ENCODE peak calls at places on chromosomes 12 and 14, in six cellular contexts. Q is Peyer's patch, C is thyroid gland, K is right lobe of liver, H is A549, X is heart left ventricle. N is an unnamed sample. For H3K4me1, the result is how much of the 10 kb centered on the place peaks cover.

GRCh38 chr14:32618991-32619390 is 289.9 kb downstream of the AKAP6 start:
- DNase-seq in Q (no peak), C (no peak), X (no peak), K (no peak), H (no peak), N (no peak)

GRCh38 chr14:102883028-102883953 is 39.2 kb upstream of the AMN start:
- DNase-seq in H (no peak), X (no peak), C (no peak), Q (no peak), K (no peak), N (no peak)

GRCh38 chr14:77641534-77642341 is 25.3 kb upstream of the SPTLC2 start:
- DNase-seq in H (no peak), C (peak), K (peak), Q (peak), X (peak), N (peak)

GRCh38 chr12:19967486-19967885 is 400.9 kb upstream of the PDE3A start:
- DNase-seq in C (peak), X (no peak), H (peak), K (no peak), Q (no peak), N (no peak)

GRCh38 chr14:71616013-71616412 is 316.2 kb upstream of the RGS6 start:
- DNase-seq in K (no peak), H (no peak), X (no peak), C (no peak), Q (no peak), N (no peak)

GRCh38 chr12:80498059-80498728 is 54.2 kb downstream of the PTPRQ start:
- DNase-seq in Q (no peak), X (no peak), K (no peak), C (no peak), H (no peak), N (no peak)

GRCh38 chr14:60151715-60152114 is 13.5 kb downstream of the DHRS7 start:
- DNase-seq in X (peak), K (peak), Q (peak), H (peak), C (peak), N (peak)

GRCh38 chr12:97758102-97758501 is 295.5 kb downstream of the RMST start:
- DNase-seq in X (no peak), Q (no peak), H (no peak), K (no peak), C (peak), N (no peak)

GRCh38 chr14:100305446-100306255 is 593 bp downstream of the SLC25A29 start:
- DNase-seq in X (peak), Q (peak), H (peak), K (no peak), C (peak), N (no peak)

GRCh38 chr14:87863047-87863446 is 129.9 kb downstream of the GALC start:
- DNase-seq in C (no peak), K (no peak), X (no peak), H (no peak), Q (no peak), N (no peak)

GRCh38 chr14:21100931-21101330 is at the start of gene TMEM253:
- DNase-seq in C (no peak), H (no peak), K (no peak), X (no peak), Q (peak), N (peak)

GRCh38 chr12:40825156-40825555 is 132.9 kb downstream of the CNTN1 start:
- DNase-seq in X (no peak), C (no peak), K (no peak), H (no peak), Q (no peak), N (no peak)

GRCh38 chr14:79584679-79585078 is 626.6 kb downstream of the DIO2 start:
- DNase-seq in H (no peak), K (no peak), Q (no peak), C (no peak), X (no peak), N (no peak)

GRCh38 chr12:81627336-81628189 is 131.6 kb downstream of the PPFIA2 start:
- DNase-seq in K (no peak), C (no peak), Q (no peak), H (peak), X (no peak), N (no peak)

GRCh38 chr14:45089813-45090212 is 5.9 kb downstream of the PRPF39 start:
- DNase-seq in K (no peak), H (no peak), Q (no peak), X (no peak), C (no peak), N (no peak)

GRCh38 chr14:99754141-99755067 is 38.8 kb upstream of the EML1 start:
- DNase-seq in Q (no peak), K (no peak), X (no peak), H (no peak), C (no peak), N (no peak)

DNA sequence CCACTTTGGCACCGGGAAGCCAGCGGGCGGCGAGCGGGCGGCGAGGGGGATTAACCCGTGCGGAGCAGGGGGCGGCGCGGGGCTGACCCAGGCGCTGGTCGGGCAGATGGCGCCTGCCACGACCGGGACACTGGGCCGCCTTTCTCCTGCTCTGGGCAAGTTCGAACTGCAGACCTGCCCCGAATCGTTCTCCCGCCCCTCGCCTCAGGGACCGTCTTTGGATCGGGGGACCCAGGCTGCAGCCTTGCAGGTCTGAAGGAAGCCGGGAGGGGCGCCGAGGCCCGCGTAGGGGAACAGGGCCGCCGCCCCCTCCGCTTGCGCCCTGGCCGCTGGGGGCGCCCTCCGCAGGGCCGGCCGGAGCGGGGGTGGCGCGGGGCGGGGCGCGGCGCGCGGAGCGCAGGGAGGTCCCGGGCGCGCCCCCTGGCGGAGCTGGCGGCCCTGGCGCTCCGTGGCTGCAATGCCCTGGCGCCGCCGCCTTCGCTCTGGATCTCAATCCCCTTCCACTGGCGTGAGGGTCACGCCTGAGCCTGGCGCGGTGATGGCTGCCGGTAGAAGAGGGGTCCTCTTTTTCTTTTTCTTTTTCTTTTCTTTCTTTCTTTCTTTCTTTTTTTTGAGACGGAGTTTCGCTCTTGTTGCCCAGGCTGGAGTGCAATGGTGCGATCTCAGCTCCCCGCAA is 447 bp upstream of the LTBP2 start:
- DNase-seq in C (peak), K (peak), H (peak), X (peak), Q (peak), N (no peak)
- H3K4me1 ChIP-seq in C (under half), K (under half), H (half or more), X (under half), Q (under half), N (half or more)

DNA sequence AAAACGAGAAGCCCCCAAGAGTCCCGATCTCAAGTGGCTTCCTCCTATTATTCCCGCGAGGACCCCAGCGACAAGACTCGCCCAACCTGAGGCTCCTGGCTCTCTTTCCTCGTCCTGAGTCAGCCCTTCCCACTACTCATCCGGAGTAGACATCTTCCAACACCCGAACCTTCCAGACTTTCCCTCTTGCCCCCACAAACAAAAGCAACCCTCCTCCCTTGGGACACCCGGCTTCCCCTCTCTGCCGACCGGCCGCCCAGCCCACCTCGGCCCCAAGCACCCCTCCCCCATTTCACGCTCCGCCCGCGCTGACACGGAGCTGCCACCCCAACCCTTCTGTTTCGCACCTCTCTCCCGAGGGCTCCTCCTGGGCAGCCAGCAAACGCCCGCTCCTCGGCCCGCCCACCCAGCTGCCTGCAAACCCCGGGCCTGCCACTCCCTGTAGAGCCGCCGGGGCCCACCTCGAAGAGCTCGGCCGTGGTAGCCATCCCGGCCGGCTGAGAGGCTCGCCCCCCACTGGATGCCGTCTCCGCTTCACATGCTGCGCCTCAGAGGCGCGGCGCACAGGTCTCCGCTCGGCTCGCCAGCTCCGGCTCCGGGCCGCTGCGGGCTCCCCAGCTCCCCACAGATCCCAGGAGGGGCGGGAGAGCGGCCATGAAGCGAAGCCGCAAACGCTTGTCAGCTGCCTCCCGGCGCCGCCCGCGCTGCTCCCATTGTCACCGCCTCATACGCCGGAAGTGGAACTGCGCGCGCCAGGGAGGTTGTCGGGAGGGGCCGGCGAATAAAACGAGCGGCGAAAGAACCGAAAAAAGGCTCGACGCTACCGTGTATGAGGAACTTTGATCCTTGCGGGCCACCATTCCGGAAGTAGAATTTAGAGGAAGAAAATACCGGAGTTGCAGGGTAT is at the start of the genes AP5M1 and EXOC5:
- DNase-seq in C (peak), K (peak), Q (peak), X (peak), H (peak), N (peak)
- TF ChIP-seq POLR2A in C (no peak), K (peak), Q (peak), X (no peak), H (peak), N (peak)

GRCh38 chr12:111406474-111407370 is 999 bp downstream of the SH2B3 start:
- DNase-seq in K (no peak), X (peak), C (no peak), H (no peak), Q (peak), N (no peak)
- H3K4me1 ChIP-seq in K (under half), X (half or more), C (half or more), H (under half), Q (half or more), N (half or more)

DNA sequence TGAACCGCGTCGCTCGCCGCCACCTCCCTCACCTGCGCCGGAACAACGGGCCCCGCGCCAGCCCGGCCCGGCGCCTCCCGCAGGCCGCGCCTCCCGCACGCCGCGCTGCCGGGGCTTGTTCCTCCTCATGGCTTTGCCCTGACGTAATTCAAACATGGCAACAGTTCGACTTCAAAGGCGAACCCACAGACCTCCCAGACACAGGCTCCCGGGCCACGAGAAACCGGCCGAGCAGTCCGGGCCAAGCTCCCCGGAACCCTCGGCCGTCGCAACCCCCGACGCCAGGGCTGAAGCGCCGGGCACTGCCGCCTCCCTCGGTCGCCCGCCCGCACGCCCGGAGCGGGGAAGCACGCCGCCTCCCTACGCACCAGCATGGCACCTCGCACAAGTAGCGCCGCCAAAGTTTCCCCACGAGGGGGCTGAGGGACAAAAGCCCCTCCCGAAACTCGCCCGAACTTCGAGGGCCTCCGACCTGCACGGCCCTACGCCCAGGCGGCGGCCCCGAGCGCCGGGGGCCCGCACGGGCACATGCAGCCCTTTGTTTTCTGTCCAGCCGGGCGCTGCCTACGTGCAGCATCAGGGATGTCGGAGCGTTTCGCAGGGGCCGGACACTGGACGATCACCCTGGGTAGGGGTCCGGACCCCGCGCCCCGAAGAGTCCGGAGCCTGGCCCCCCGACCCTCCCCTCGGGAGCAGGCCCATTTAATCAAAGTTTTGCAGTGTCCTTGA is 1.7 kb downstream of the SINHCAF start:
- DNase-seq in X (peak), C (peak), Q (peak), K (peak), H (peak), N (peak)
- TF ChIP-seq POLR2A in X (no peak), C (no peak), Q (peak), K (peak), H (peak), N (peak)

DNA sequence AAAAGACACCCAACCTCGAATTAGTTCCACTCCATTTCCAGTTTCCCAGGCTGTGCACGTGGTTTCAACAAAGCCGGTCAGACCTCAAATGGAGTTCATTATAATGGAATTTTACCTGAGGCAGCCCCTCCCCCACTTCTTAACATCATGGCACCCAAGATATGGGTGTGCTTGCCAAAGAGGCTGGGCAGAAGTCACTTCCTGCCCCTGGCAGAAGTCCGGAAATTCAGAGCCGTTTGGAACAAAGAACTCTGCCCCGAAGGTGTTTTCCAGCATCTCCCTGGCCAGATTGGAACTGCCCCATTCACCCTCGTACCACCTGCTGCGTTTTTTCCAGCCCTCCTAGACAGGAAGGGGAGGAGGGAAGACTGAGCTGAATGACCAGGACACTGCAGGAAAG is 8.2 kb downstream of the VDR start:
- DNase-seq in H (peak), K (no peak), X (no peak), Q (peak), C (no peak), N (no peak)
- H3K4me1 ChIP-seq in H (under half), K (under half), X (under half), Q (under half), C (under half), N (half or more)

GRCh38 chr12:12749433-12749832 is 32.3 kb downstream of the CDKN1B start:
- DNase-seq in K (no peak), C (no peak), X (no peak), Q (no peak), H (no peak), N (no peak)
- TF ChIP-seq POLR2A in K (no peak), C (no peak), X (no peak), Q (no peak), H (no peak), N (no peak)

N was measured in suprapubic skin.